ENCODE peak calls at places on chromosome 17, in five cellular contexts. V is H9, X is small intestine, R is SK-N-MC, D is cardiac muscle cell. L is an unnamed sample.

GRCh38 chr17:57442914-57443571 is 186.7 kb downstream of the MSI2 start:
- DNase-seq in V (no peak), X (no peak), R (no peak), D (peak), L (peak)

GRCh38 chr17:48555183-48555615 is 10.3 kb upstream of the HOXB2 start:
- DNase-seq in V (no peak), X (no peak), R (no peak), D (peak), L (no peak)

GRCh38 chr17:72618018-72618509 is 474.4 kb downstream of the SLC39A11 start:
- DNase-seq in V (no peak), X (peak), R (no peak), D (peak), L (peak)

GRCh38 chr17:44083250-44083849 is 12.8 kb downstream of the G6PC3 start:
- DNase-seq in V (peak), X (no peak), R (no peak), D (no peak), L (no peak)

GRCh38 chr17:69723741-69724140 is 309.2 kb downstream of the MAP2K6 start:
- DNase-seq in V (no peak), X (no peak), R (no peak), D (peak), L (no peak)

GRCh38 chr17:73393962-73394361 is 82.2 kb upstream of the CDC42EP4 start:
- DNase-seq in V (peak), X (no peak), R (no peak), D (peak), L (no peak)

GRCh38 chr17:269616-270514 is 82.7 kb downstream of the RPH3AL start:
- DNase-seq in V (no peak), X (no peak), R (no peak), D (no peak), L (no peak)

GRCh38 chr17:37179893-37180292 is 195.9 kb upstream of the C17orf78 start:
- DNase-seq in V (no peak), X (no peak), R (no peak), D (peak), L (no peak)

GRCh38 chr17:42436401-42436800 is 13.3 kb upstream of the CAVIN1 start:
- DNase-seq in V (no peak), X (no peak), R (no peak), D (peak), L (no peak)

GRCh38 chr17:29734640-29735039 is 111.9 kb upstream of the CORO6 start:
- DNase-seq in V (no peak), X (no peak), R (no peak), D (no peak), L (no peak)

GRCh38 chr17:28381141-28381825 is 9.8 kb downstream of the SARM1 start:
- DNase-seq in V (peak), X (peak), R (no peak), D (peak), L (no peak)

GRCh38 chr17:61770043-61770442 is 93.3 kb downstream of the BRIP1 start:
- DNase-seq in V (no peak), X (no peak), R (no peak), D (no peak), L (no peak)

GRCh38 chr17:78735832-78736525 is 46.1 kb downstream of the CYTH1 start:
- DNase-seq in V (no peak), X (peak), R (no peak), D (no peak), L (no peak)

GRCh38 chr17:77281024-77281903 is 140.5 kb downstream of the SEC14L1 start:
- DNase-seq in V (peak), X (peak), R (no peak), D (peak), L (peak)

GRCh38 chr17:45221997-45222272 is 250 bp downstream of the FMNL1 start:
- DNase-seq in V (no peak), X (no peak), R (no peak), D (no peak), L (no peak)
- H3K27ac ChIP-seq in V (no peak), X (peak), R (no peak), D (no peak), L (peak)

GRCh38 chr17:3838206-3838605 is 7.8 kb downstream of the NCBP3 start:
- DNase-seq in V (no peak), X (peak), R (no peak), D (no peak), L (no peak)

GRCh38 chr17:3834811-3835210 is 11.2 kb downstream of the NCBP3 start:
- DNase-seq in V (no peak), X (no peak), R (no peak), D (no peak), L (no peak)

GRCh38 chr17:3835410-3836229 is 10.4 kb downstream of the NCBP3 start:
- DNase-seq in V (no peak), X (no peak), R (no peak), D (peak), L (no peak)

DNA sequence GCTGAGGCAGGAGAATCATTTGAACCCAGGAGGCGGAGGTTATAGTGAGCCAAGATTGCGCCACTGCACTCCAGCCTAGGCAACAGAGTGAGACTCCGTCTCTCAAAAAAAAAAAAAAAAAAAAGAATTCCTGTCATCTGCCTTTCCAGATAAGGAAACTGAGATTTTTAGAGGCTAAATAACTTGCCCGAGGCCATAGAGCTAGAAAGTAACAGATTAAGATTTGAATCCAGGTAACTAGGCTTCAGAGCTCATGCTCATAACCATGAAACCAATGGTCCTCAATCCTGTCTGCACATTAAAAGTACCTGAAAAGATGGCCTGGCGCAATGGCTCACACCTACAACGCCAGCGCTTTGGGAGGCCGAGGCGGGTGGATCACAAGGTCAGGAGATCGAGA is 9.5 kb downstream of the NCBP3 start:
- DNase-seq in V (no peak), X (no peak), R (no peak), D (no peak), L (no peak)
- H3K27ac ChIP-seq in V (no peak), X (no peak), R (no peak), D (no peak), L (no peak)

GRCh38 chr17:10724546-10725195 is 5.2 kb downstream of the TMEM220 start:
- DNase-seq in V (no peak), X (peak), R (no peak), D (no peak), L (no peak)
- H3K27ac ChIP-seq in V (no peak), X (peak), R (no peak), D (no peak), L (no peak)

DNA sequence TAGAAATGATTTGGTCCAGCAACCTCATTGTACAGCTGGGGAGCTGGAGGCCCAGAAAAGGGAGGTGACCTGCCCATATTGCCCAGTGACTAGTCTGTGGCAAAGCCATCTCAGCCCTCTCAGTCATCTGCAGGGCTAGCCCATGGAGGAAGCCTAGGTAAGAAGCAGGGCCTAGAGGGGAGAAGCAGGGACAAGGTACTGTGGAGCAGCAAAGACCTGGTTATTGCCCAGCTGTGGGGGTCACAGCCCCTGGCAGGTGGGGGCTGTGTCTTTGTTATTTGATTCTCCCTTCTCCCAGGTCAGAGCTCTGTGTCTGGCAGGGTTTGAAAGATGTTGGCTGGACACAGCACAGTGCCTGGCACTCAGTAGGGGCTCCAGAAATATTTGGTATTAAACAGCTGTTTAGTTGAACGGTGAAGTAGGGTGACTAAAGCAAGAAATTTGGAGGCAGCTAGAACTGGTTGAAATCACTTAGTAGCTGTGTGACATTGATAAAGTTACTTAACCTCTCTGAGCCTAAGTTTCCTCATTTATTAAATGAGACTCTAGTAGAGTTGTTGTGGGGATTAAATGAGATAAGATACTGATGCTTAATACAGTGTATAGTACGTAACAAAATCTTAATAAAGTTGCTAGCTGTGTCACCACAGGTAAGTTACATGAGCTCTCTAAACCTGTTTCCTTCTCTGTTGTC is 17.3 kb downstream of the CCR7 start:
- DNase-seq in V (no peak), X (no peak), R (no peak), D (no peak), L (no peak)
- H3K27ac ChIP-seq in V (no peak), X (peak), R (no peak), D (no peak), L (peak)

DNA sequence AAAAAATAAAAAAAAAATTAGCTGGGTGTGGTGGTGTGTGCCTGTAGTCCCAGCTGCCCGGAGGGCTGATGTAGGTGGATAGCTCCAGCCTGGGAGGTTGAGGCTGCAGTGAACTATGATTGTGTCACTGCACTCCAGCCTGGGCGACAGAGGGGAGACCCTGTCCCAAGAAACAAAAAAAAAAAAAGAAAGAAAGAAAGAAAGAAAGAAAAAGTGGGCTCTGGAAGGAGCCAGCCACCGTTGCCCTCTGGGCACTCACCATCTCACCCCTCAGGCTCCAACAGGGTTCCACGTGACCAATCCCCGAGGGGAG is 87.3 kb upstream of the TOB1 start:
- DNase-seq in V (no peak), X (no peak), R (no peak), D (no peak), L (no peak)
- H3K27ac ChIP-seq in V (no peak), X (no peak), R (no peak), D (no peak), L (no peak)

DNA sequence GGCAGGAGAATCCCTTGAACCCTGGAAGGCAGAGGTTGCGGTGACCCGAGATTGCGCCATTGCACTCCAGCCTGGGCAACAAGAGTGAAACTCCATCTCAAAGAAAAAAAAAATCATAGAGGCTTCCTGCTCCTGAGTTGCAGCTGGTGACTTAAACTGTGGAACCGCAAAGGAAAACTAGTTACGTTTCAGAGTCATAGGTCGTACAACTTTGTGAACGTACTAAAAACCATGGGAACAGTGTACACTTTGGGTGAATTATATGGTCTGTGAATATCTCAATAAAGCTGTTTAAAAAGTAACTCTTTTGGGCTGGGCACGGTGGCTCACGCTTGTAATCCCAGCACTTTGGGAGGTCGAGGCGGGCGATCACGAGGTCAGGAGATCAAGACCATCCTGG is 23.6 kb downstream of the SLC5A10 start:
- DNase-seq in V (no peak), X (no peak), R (no peak), D (no peak), L (no peak)
- H3K27ac ChIP-seq in V (no peak), X (no peak), R (no peak), D (no peak), L (no peak)

DNA sequence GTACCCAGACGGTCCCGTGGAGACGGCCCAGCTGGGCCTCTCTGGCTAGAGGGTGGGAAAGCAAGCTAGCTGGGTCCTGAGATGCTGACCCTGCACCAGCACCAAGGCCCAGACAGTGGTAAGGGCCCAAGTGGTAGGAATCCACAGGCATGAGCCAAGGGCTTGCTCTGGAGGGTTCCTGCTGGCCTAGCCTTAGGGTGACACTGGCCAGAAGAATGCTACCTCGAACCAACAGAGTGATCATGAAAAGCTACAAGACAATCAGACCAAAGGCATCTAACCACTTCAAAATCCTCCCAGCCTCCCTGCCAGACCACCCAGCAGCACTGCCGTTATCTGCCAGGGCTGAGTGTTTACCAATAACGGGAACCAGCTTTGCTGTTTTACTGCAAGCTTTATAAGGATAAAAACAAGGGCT is 13.2 kb downstream of the HIC1 start:
- DNase-seq in V (no peak), X (no peak), R (no peak), D (peak), L (no peak)
- H3K27ac ChIP-seq in V (no peak), X (peak), R (peak), D (peak), L (peak)

GRCh38 chr17:17280613-17281549 is at the start of gene COPS3:
- DNase-seq in V (peak), X (peak), R (peak), D (peak), L (peak)

GRCh38 chr17:17269926-17270773 is 10.9 kb downstream of the COPS3 start:
- DNase-seq in V (peak), X (no peak), R (no peak), D (no peak), L (peak)

GRCh38 chr17:17275991-17276390 is 5.1 kb downstream of the COPS3 start:
- DNase-seq in V (no peak), X (no peak), R (no peak), D (no peak), L (no peak)
- H3K27ac ChIP-seq in V (no peak), X (no peak), R (peak), D (no peak), L (no peak)

GRCh38 chr17:65122836-65123756 is 14.1 kb upstream of the RGS9 start:
- DNase-seq in V (peak), X (peak), R (peak), D (peak), L (peak)

GRCh38 chr17:65117384-65118035 is 19.7 kb upstream of the RGS9 start:
- DNase-seq in V (no peak), X (peak), R (no peak), D (no peak), L (no peak)

GRCh38 chr17:65121368-65121767 is 15.8 kb upstream of the RGS9 start:
- DNase-seq in V (no peak), X (peak), R (no peak), D (no peak), L (peak)

GRCh38 chr17:65123757-65124675 is 13.2 kb upstream of the RGS9 start:
- DNase-seq in V (no peak), X (peak), R (no peak), D (peak), L (no peak)

DNA sequence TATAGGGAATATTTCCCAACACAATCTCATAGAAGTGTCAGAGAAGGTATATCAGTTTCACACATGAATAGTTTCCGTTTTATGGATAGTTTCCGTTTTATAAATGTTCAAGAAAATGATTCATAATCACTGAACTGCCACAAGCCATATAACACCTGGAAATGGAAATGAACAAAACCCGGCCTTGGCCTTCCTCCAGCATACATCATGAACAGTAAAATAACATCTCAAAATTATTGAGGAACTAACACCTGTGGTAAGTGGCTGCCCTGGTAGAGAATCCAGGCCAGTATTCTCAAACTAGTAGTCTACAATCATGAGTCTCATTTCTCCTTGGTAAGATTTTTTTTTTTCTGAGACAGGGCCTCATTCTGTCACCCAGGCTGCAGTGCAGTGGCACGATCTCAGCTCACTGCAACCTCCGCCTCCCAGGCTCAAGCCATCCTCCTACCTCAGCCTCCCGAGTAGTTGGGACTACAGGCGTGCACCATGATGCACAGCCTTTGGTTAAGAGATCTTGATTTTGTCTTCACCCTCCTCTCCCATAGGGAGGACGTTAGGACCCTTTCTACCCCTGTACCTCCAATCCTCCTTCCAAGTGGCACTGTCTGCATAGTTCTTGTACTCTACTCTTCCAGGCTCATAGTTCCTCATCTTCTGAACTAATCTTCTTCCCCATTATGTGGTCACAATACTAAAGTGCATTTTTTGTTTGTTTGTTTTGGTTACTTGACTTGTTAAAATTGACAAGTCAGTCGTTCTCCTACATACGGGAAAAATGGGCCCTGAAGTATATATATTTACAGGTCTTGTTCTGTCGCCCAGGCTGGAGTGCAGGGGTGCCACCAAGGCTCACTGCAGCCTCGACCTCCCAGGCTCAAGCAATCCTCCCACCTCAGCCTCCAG is 15.0 kb upstream of the RGS9 start:
- DNase-seq in V (no peak), X (no peak), R (no peak), D (no peak), L (peak)
- H3K27ac ChIP-seq in V (no peak), X (no peak), R (no peak), D (no peak), L (peak)

GRCh38 chr17:80791758-80792284 is 199.8 kb upstream of the CHMP6 start:
- DNase-seq in V (no peak), X (peak), R (no peak), D (peak), L (peak)
- H3K27ac ChIP-seq in V (no peak), X (peak), R (no peak), D (no peak), L (peak)